ENCODE peak calls at places on chromosome 2, in four cellular contexts. One of them, this sample, is unnamed.

GRCh38 chr2:190718652-190719526 is 70.0 kb downstream of the NAB1 start:
- DNase-seq in IMR-90: peak
- DNase-seq in K562: no peak
- DNase-seq in HepG2: peak
- DNase-seq in this sample: peak

GRCh38 chr2:172836386-172837200 is 100.9 kb downstream of the RAPGEF4 start:
- DNase-seq in IMR-90: peak
- DNase-seq in HepG2: no peak
- DNase-seq in K562: no peak
- DNase-seq in this sample: peak

GRCh38 chr2:201195329-201195728 is 12.4 kb downstream of the CASP10 start:
- DNase-seq in HepG2: no peak
- DNase-seq in IMR-90: no peak
- DNase-seq in K562: no peak
- DNase-seq in this sample: no peak

GRCh38 chr2:99806758-99807157 is 316.9 kb upstream of the REV1 start:
- DNase-seq in HepG2: peak
- DNase-seq in IMR-90: peak
- DNase-seq in K562: no peak
- DNase-seq in this sample: peak

GRCh38 chr2:229221641-229222040 is 49.4 kb downstream of the PID1 start:
- DNase-seq in K562: no peak
- DNase-seq in HepG2: no peak
- DNase-seq in IMR-90: no peak
- DNase-seq in this sample: no peak

GRCh38 chr2:212364106-212364505 is 174.5 kb downstream of the ERBB4 start:
- DNase-seq in HepG2: no peak
- DNase-seq in K562: no peak
- DNase-seq in IMR-90: no peak
- DNase-seq in this sample: no peak

GRCh38 chr2:67917332-67918054 is 145.3 kb downstream of the C1D start:
- DNase-seq in K562: no peak
- DNase-seq in HepG2: no peak
- DNase-seq in IMR-90: peak
- DNase-seq in this sample: peak

GRCh38 chr2:102033028-102033749 is 41.4 kb downstream of the IL1R2 start:
- DNase-seq in K562: no peak
- DNase-seq in HepG2: peak
- DNase-seq in IMR-90: peak
- DNase-seq in this sample: no peak

GRCh38 chr2:154952346-154953010 is 254.0 kb downstream of the KCNJ3 start:
- DNase-seq in IMR-90: no peak
- DNase-seq in K562: no peak
- DNase-seq in HepG2: no peak
- DNase-seq in this sample: no peak

GRCh38 chr2:88860421-88861075 is 169.1 kb downstream of the RPIA start:
- DNase-seq in IMR-90: no peak
- DNase-seq in K562: no peak
- DNase-seq in HepG2: no peak
- DNase-seq in this sample: no peak

GRCh38 chr2:24816884-24817283 is 23.7 kb downstream of the CENPO start:
- DNase-seq in K562: no peak
- DNase-seq in IMR-90: peak
- DNase-seq in HepG2: no peak
- DNase-seq in this sample: no peak
- TF ChIP-seq MAZ in K562: no peak
- TF ChIP-seq MAZ in IMR-90: no peak
- TF ChIP-seq MAZ in HepG2: no peak
- TF ChIP-seq MAZ in this sample: no peak

DNA sequence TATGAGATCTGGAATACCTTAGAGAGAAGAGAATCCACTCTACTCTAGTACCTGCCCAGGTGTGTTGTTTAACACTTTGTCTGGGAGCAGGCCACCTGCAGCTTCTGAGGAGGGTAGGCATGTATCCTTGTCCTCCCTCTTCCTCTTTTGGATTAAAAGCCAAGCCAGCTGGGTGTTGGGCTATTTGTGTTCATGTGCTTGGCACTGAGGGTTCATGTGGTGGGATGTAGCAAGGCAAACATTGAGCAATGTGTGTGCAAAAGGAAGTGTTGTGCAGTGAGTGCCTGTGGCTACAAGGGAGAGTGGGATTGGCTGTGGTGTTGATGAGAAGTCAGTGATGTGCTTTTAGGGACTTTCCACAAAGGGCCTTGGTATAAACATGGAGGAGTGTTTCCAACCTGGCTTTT is 23.0 kb downstream of the TTLL4 start:
- DNase-seq in K562: no peak
- DNase-seq in IMR-90: peak
- DNase-seq in HepG2: peak
- DNase-seq in this sample: peak
- TF ChIP-seq MAZ in K562: no peak
- TF ChIP-seq MAZ in IMR-90: no peak
- TF ChIP-seq MAZ in HepG2: no peak
- TF ChIP-seq MAZ in this sample: no peak

DNA sequence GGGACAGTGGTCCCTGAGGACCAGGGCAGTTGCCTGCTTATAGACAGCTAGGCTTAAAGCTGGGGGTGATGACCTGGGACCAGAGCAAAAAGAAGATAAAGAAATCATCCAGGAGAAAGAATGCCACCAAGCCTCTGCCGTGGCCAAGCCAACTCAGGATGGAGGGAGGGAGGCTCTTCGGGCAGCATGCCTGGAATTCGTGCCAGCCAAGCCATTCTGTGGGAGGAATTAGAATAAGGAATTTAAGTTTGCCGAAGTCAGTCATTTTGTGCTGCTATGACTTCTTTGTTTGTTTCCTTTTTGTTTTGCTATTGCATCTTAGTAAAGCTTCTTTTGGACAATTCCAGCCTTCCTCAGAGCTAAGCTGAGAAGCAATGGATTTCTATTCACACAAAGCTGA is 124.1 kb downstream of the EN1 start:
- DNase-seq in K562: no peak
- DNase-seq in HepG2: no peak
- DNase-seq in IMR-90: no peak
- DNase-seq in this sample: no peak
- TF ChIP-seq MAZ in K562: no peak
- TF ChIP-seq MAZ in HepG2: no peak
- TF ChIP-seq MAZ in IMR-90: no peak
- TF ChIP-seq MAZ in this sample: no peak

GRCh38 chr2:46719499-46719898 is 196.1 kb downstream of the MCFD2 start:
- DNase-seq in IMR-90: peak
- DNase-seq in K562: no peak
- DNase-seq in HepG2: no peak
- DNase-seq in this sample: peak
- TF ChIP-seq MAZ in IMR-90: no peak
- TF ChIP-seq MAZ in K562: no peak
- TF ChIP-seq MAZ in HepG2: no peak
- TF ChIP-seq MAZ in this sample: no peak

DNA sequence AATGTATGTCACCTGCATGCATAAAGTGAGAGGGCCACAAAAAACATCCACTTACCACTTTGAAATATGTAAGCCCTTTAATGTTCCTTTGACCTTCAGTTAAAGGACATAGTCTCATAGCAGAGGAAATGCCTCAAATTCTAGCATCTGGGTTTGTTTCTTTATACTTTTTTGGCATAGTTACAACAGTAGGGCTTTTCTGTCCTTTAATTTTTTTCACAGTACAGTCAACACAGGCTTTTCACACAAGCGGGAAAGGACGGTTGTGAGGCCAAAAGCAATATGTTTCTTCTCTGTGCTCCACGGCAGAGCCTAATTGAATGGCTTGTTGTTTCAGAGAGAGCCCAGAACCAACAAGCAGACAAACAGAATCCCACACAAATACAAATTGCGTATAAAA is 57.6 kb downstream of the CRIM1 start:
- DNase-seq in IMR-90: peak
- DNase-seq in K562: no peak
- DNase-seq in HepG2: peak
- DNase-seq in this sample: no peak
- TF ChIP-seq MAZ in IMR-90: no peak
- TF ChIP-seq MAZ in K562: no peak
- TF ChIP-seq MAZ in HepG2: no peak
- TF ChIP-seq MAZ in this sample: no peak

GRCh38 chr2:239395524-239395923 is 5.3 kb downstream of the HDAC4 start:
- DNase-seq in HepG2: no peak
- DNase-seq in IMR-90: no peak
- DNase-seq in K562: no peak
- DNase-seq in this sample: no peak
- TF ChIP-seq MAZ in HepG2: no peak
- TF ChIP-seq MAZ in IMR-90: no peak
- TF ChIP-seq MAZ in K562: no peak
- TF ChIP-seq MAZ in this sample: no peak